ENCODE peak calls at places on chromosomes 4 and X, in seven cellular contexts. C is mesenteric fat pad; P is activated CD8-positive, alpha-beta memory T cell treated with anti-CD3 and anti-CD28 coated beads for 4 hours; Z is effector CD4-positive, alpha-beta T cell; I is ELR; N is GM13976; D is astrocyte of the cerebellum. H is an unnamed sample.

GRCh38 chr4:110597582-110597981 is 25.3 kb downstream of the PITX2 start:
- DNase-seq in C (no peak), P (no peak), Z (no peak), I (no peak), N (no peak), D (no peak), H (no peak)

GRCh38 chrX:13067842-13068241 is 23.4 kb upstream of the FAM9C start:
- DNase-seq in C (no peak), P (no peak), Z (no peak), I (no peak), N (no peak), D (no peak), H (no peak)

GRCh38 chr4:54256491-54257167 is 27.5 kb downstream of the PDGFRA start:
- DNase-seq in C (no peak), P (no peak), Z (no peak), I (no peak), N (no peak), D (no peak), H (no peak)

GRCh38 chr4:21901831-21902230 is 46.7 kb downstream of the KCNIP4 start:
- DNase-seq in C (no peak), P (no peak), Z (no peak), I (peak), N (no peak), D (no peak), H (no peak)

GRCh38 chrX:7019555-7019954 is 128.0 kb upstream of the STS start:
- DNase-seq in C (no peak), P (no peak), Z (no peak), I (peak), N (no peak), D (no peak), H (no peak)

GRCh38 chrX:30489323-30489722 is 88.2 kb downstream of the TASL start:
- DNase-seq in C (no peak), P (no peak), Z (no peak), I (peak), N (no peak), D (no peak), H (no peak)

GRCh38 chr4:40214038-40214437 is 17.2 kb downstream of the RHOH start:
- DNase-seq in C (no peak), P (no peak), Z (peak), I (no peak), N (no peak), D (no peak), H (no peak)

GRCh38 chr4:88690355-88690754 is 7.3 kb downstream of the NAP1L5 start:
- DNase-seq in C (no peak), P (no peak), Z (no peak), I (peak), N (no peak), D (no peak), H (no peak)

GRCh38 chr4:71713611-71714203 is 70.2 kb downstream of the GC start:
- DNase-seq in C (no peak), P (no peak), Z (no peak), I (peak), N (no peak), D (peak), H (no peak)

GRCh38 chr4:147829401-147830101 is 97.7 kb downstream of the ARHGAP10 start:
- DNase-seq in C (no peak), P (no peak), Z (no peak), I (no peak), N (no peak), D (no peak), H (peak)

GRCh38 chr4:41050116-41050515 is 164.2 kb downstream of the APBB2 start:
- DNase-seq in C (no peak), P (no peak), Z (no peak), I (no peak), N (no peak), D (no peak), H (no peak)

GRCh38 chr4:176883681-176884418 is 91.1 kb upstream of the VEGFC start:
- DNase-seq in C (no peak), P (no peak), Z (no peak), I (peak), N (no peak), D (peak), H (no peak)

GRCh38 chr4:53508446-53508845 is 82.8 kb downstream of the LNX1 start:
- DNase-seq in C (no peak), P (no peak), Z (no peak), I (peak), N (no peak), D (peak), H (no peak)

GRCh38 chrX:115616943-115617563 is 56.1 kb downstream of the PLS3 start:
- DNase-seq in C (no peak), P (no peak), Z (no peak), I (peak), N (peak), D (peak), H (no peak)

GRCh38 chrX:111180750-111181240 is 84.8 kb downstream of the PAK3 start:
- DNase-seq in C (no peak), P (no peak), Z (no peak), I (no peak), N (no peak), D (no peak), H (no peak)

GRCh38 chr4:105186701-105187158 is 40.1 kb downstream of the TET2 start:
- DNase-seq in C (no peak), P (no peak), Z (no peak), I (peak), N (no peak), D (no peak), H (no peak)

GRCh38 chr4:8778760-8779159 is 92.9 kb downstream of the HMX1 start:
- DNase-seq in C (no peak), P (no peak), Z (no peak), I (no peak), N (no peak), D (no peak), H (no peak)

GRCh38 chr4:7208509-7209451 is 16.4 kb downstream of the SORCS2 start:
- DNase-seq in C (no peak), P (no peak), Z (no peak), I (no peak), N (no peak), D (no peak), H (no peak)

GRCh38 chr4:95296052-95296451 is 252.7 kb downstream of the UNC5C start:
- DNase-seq in C (no peak), P (no peak), Z (no peak), I (no peak), N (no peak), D (no peak), H (no peak)

GRCh38 chrX:77451041-77451440 is 3.9 kb downstream of the FGF16 start:
- DNase-seq in C (no peak), P (no peak), Z (no peak), I (peak), N (no peak), D (no peak), H (no peak)

GRCh38 chr4:17336524-17336941 is 175.4 kb downstream of the QDPR start:
- DNase-seq in C (no peak), P (peak), Z (peak), I (peak), N (peak), D (peak), H (no peak)

GRCh38 chr4:10806993-10807645 is 122.6 kb upstream of the CLNK start:
- DNase-seq in C (no peak), P (no peak), Z (no peak), I (no peak), N (no peak), D (no peak), H (no peak)

GRCh38 chrX:88136328-88136727 is 610.7 kb upstream of the CPXCR1 start:
- DNase-seq in C (no peak), P (no peak), Z (no peak), I (no peak), N (no peak), D (no peak), H (no peak)

GRCh38 chrX:46967547-46967946 is 55.3 kb downstream of the JADE3 start:
- DNase-seq in C (no peak), P (no peak), Z (no peak), I (no peak), N (peak), D (no peak), H (no peak)

GRCh38 chr4:7395635-7396034 is 39.1 kb downstream of the PSAPL1 start:
- DNase-seq in C (peak), P (no peak), Z (no peak), I (no peak), N (no peak), D (no peak), H (no peak)

GRCh38 chrX:121191779-121192178 is 144.4 kb downstream of the GLUD2 start:
- DNase-seq in C (no peak), P (no peak), Z (no peak), I (no peak), N (no peak), D (no peak), H (no peak)

GRCh38 chr4:93414041-93414440 is 414.5 kb upstream of the ATOH1 start:
- DNase-seq in C (no peak), P (no peak), Z (no peak), I (no peak), N (no peak), D (no peak), H (no peak)